ENCODE peak calls at places on chromosome 1, in four cellular contexts. C, V, A and M are unnamed samples.

GRCh38 chr1:47906466-47907191 is 90.6 kb downstream of the TRABD2B start:
- DNase-seq in A (no peak), V (no peak), C (no peak), M (no peak)

GRCh38 chr1:107683198-107683657 is 281.8 kb downstream of the VAV3 start:
- DNase-seq in V (no peak), C (no peak), A (no peak), M (peak)

GRCh38 chr1:154586641-154587040 is 19.1 kb downstream of the CHRNB2 start:
- DNase-seq in A (no peak), V (no peak), C (no peak), M (no peak)

GRCh38 chr1:35797380-35797779 is 10.4 kb upstream of the AGO4 start:
- DNase-seq in V (no peak), C (no peak), A (no peak), M (no peak)

GRCh38 chr1:29912413-29912812 is 676.1 kb downstream of the PTPRU start:
- DNase-seq in A (no peak), C (no peak), V (peak), M (peak)

GRCh38 chr1:201947697-201948008 is 1.3 kb upstream of the LMOD1 start:
- DNase-seq in V (no peak), A (no peak), C (no peak), M (no peak)

GRCh38 chr1:23103001-23103879 is 65.4 kb downstream of the LUZP1 start:
- DNase-seq in A (no peak), C (no peak), V (peak), M (peak)

GRCh38 chr1:95041491-95042165 is 31.1 kb downstream of the ALG14 start:
- DNase-seq in V (peak), C (no peak), A (peak), M (no peak)

GRCh38 chr1:76961181-76961580 is 93.9 kb downstream of the ST6GALNAC5 start:
- DNase-seq in C (no peak), V (no peak), A (no peak), M (no peak)